ENCODE peak calls at places on chromosomes 3 and 15, in nine cellular contexts. Q is NB4, P is psoas muscle, S is endodermal cell, F is adrenal gland, G is glutamatergic neuron, U is IMR-90, T is testis, D is fibroblast of the aortic adventitia. X is an unnamed sample.

GRCh38 chr3:196941846-196942225 is 492 bp downstream of the NCBP2 start:
- DNase-seq in D (no peak), F (no peak), S (no peak), T (peak), Q (peak), P (no peak), U (peak), G (peak), X (peak)

GRCh38 chr3:49119439-49119838 is 1.2 kb downstream of the USP19 start:
- DNase-seq in G (no peak), T (no peak), F (peak), D (peak), Q (no peak), P (peak), U (peak), S (no peak), X (no peak)

GRCh38 chr15:75861750-75862402 is 18.6 kb downstream of the UBE2Q2 start:
- DNase-seq in F (no peak), Q (no peak), U (peak), D (no peak), G (no peak), T (no peak), S (no peak), P (no peak), X (no peak)

GRCh38 chr15:32786906-32787305 is 69.1 kb downstream of the GREM1 start:
- DNase-seq in D (no peak), U (no peak), T (no peak), S (no peak), F (no peak), G (no peak), P (no peak), Q (no peak), X (no peak)

GRCh38 chr3:16803019-16803418 is 81.7 kb upstream of the PLCL2 start:
- DNase-seq in T (no peak), P (no peak), S (no peak), Q (no peak), F (no peak), U (no peak), G (peak), D (no peak), X (no peak)

GRCh38 chr3:138426211-138426610 is 8.2 kb upstream of the ESYT3 start:
- DNase-seq in S (peak), G (no peak), U (peak), D (peak), Q (peak), P (no peak), T (no peak), F (no peak), X (no peak)

GRCh38 chr3:125587039-125587664 is 8.1 kb downstream of the OSBPL11 start:
- DNase-seq in U (peak), S (no peak), Q (peak), F (no peak), D (peak), T (no peak), G (no peak), P (no peak), X (no peak)

GRCh38 chr3:38601971-38602550 is 47.4 kb downstream of the SCN5A start:
- DNase-seq in T (no peak), G (no peak), D (no peak), U (no peak), Q (no peak), S (peak), P (peak), F (no peak), X (no peak)

GRCh38 chr3:21421096-21421495 is 329.9 kb downstream of the ZNF385D start:
- DNase-seq in G (no peak), U (no peak), Q (no peak), P (no peak), D (no peak), S (no peak), F (no peak), T (no peak), X (no peak)

GRCh38 chr3:159260049-159260662 is 458.3 kb downstream of the MFSD1 start:
- DNase-seq in D (peak), U (peak), T (peak), G (peak), S (peak), P (no peak), F (peak), Q (peak), X (peak)

GRCh38 chr15:95843241-95843851 is 487.2 kb upstream of the NR2F2 start:
- DNase-seq in D (peak), G (no peak), S (no peak), Q (no peak), F (peak), T (peak), P (no peak), U (no peak), X (no peak)

GRCh38 chr15:99439524-99439835 is 126.3 kb upstream of the MEF2A start:
- DNase-seq in U (no peak), S (peak), T (peak), P (peak), D (no peak), Q (no peak), G (no peak), F (peak), X (no peak)

GRCh38 chr3:124383846-124384483 is 346.3 kb upstream of the UMPS start:
- DNase-seq in P (no peak), T (peak), S (no peak), U (no peak), Q (no peak), D (no peak), F (no peak), G (peak), X (no peak)

GRCh38 chr3:125043599-125044151 is 12.1 kb downstream of the HEG1 start:
- DNase-seq in Q (no peak), T (no peak), F (peak), P (peak), U (no peak), G (no peak), S (peak), D (peak), X (no peak)

GRCh38 chr3:64586977-64587376 is 100.8 kb downstream of the ADAMTS9 start:
- DNase-seq in S (no peak), U (no peak), T (no peak), D (no peak), G (no peak), P (no peak), Q (no peak), F (no peak), X (no peak)

GRCh38 chr15:58864602-58865419 is 68.7 kb downstream of the SLTM start:
- DNase-seq in Q (peak), U (no peak), T (peak), F (peak), G (peak), D (peak), P (peak), S (peak), X (peak)

GRCh38 chr15:79168922-79169322 is 78.3 kb upstream of the RASGRF1 start:
- DNase-seq in T (peak), P (no peak), S (peak), F (no peak), G (peak), Q (no peak), U (no peak), D (peak), X (no peak)
- TF ChIP-seq CTCF in T (no peak), P (no peak), S (peak), F (no peak), G (no peak), Q (no peak), U (no peak), D (peak), X (no peak)

DNA sequence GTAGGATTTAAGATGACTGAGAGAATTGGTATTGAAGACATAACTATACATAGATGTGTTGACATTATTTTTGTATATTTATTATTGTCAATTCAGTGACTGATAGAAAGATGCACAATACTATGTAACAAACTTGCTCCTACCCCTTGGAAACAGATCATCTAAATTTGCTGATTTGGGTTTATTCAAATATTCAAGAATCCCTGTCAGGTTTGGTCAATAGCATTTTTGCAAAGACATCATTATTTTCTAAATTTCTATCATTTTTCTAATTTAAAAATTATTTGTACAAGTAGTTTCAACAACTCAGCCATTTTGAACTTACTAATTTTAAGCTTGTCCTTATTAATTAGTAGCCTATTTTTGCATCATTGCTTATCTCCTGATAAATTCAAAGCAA is 1463.4 kb downstream of the SI start:
- DNase-seq in T (no peak), P (no peak), G (no peak), D (no peak), U (no peak), S (no peak), F (no peak), Q (no peak), X (no peak)
- TF ChIP-seq CTCF in T (no peak), P (no peak), G (no peak), D (no peak), U (no peak), S (no peak), F (no peak), Q (no peak), X (no peak)

GRCh38 chr3:54847361-54847760 is 80.5 kb downstream of the LRTM1 start:
- DNase-seq in Q (no peak), F (no peak), U (no peak), G (no peak), S (no peak), D (no peak), T (no peak), P (no peak), X (no peak)
- TF ChIP-seq CTCF in Q (no peak), F (no peak), U (no peak), G (no peak), S (no peak), D (no peak), T (no peak), P (no peak), X (no peak)

DNA sequence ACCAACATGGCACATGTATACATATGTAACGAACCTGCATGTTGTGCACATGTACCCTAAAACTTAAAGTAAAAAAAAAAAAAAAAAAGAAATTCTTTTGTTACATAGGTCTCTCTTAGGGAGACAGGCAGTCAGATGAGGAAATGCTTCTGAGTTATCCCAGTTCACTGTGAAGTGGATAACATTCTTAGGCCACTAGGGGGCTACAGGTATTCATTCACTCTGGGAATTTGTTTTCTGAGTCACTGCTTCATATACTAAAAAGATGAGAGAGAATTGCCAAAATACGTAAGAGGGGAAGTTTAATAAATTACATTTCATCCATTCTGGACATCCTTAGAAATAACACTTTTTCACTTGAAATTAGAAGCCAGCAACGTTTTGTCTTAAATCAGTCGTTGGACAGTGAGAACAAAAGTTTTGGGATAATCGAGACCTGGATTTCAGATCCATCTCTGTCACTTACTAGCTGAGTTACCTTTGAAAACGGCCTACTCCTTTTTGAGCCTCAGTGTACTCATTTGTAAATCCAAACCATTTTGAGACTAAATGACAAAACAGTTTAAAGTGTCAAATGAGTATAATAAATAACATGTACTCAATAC is 738.4 kb upstream of the ALCAM start:
- DNase-seq in D (peak), U (peak), G (no peak), F (no peak), T (no peak), P (no peak), S (no peak), Q (peak), X (peak)
- TF ChIP-seq CTCF in D (peak), U (peak), G (peak), F (peak), T (peak), P (no peak), S (peak), Q (peak), X (peak)

GRCh38 chr3:129039271-129040038 is 21.1 kb upstream of the GP9 start:
- DNase-seq in D (no peak), T (no peak), U (no peak), P (no peak), S (peak), Q (no peak), G (no peak), F (peak), X (no peak)

GRCh38 chr3:129040039-129040336 is 20.6 kb upstream of the GP9 start:
- DNase-seq in U (no peak), P (no peak), G (no peak), D (no peak), Q (no peak), S (peak), F (no peak), T (no peak), X (no peak)

GRCh38 chr3:129037093-129037419 is 23.5 kb upstream of the GP9 start:
- DNase-seq in T (no peak), Q (no peak), D (no peak), P (no peak), S (no peak), G (no peak), F (no peak), U (no peak), X (no peak)

GRCh38 chr3:129038121-129038855 is 22.3 kb upstream of the GP9 start:
- DNase-seq in D (no peak), S (peak), U (no peak), G (no peak), Q (peak), P (no peak), F (no peak), T (no peak), X (no peak)

DNA sequence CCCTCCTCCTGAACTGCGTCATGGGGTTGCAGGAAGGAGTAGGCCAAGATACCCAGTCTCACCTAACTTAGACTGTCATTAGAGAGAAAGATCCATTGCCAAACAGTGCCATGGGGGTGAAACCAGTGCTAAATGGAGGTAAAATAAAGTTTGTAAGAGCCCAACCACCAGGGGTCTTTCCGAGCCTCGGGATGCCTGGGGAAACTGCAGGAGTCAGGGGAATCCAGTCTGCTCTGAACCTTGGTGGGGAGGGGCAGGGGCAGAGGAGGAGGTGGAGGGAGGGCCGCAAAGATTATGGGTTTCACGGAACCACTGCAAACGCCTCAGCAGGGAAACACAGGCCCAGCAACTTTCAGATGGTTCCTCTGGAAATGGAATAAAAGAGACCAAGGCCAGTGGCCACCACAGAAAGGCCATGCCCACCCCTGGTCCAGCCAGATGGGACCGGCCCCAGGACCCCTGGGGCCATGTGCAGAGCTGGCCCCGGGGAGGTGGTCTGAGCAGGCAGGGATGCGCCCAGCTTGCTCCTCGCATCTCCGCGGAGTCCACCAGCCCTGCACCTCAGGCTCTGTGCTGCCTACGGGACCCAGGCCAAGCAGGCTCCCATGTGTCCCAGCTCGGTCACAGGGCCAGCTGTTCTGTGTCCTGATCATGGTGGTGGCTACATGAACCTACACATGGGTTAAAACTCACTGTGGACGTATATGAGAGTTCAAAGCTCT is 19.8 kb upstream of the GP9 start:
- DNase-seq in G (no peak), T (no peak), D (no peak), U (no peak), P (no peak), F (no peak), Q (no peak), S (peak), X (no peak)
- TF ChIP-seq CTCF in G (no peak), T (no peak), D (no peak), U (no peak), P (no peak), F (no peak), Q (no peak), S (peak), X (no peak)

GRCh38 chr3:55434789-55435188 is 52.3 kb downstream of the WNT5A start:
- DNase-seq in T (no peak), P (no peak), U (peak), G (no peak), Q (peak), S (peak), D (peak), F (no peak), X (peak)
- TF ChIP-seq CTCF in T (no peak), P (peak), U (peak), G (peak), Q (peak), S (peak), D (peak), F (peak), X (peak)

GRCh38 chr3:14490831-14491230 is 49.3 kb downstream of the GRIP2 start:
- DNase-seq in Q (no peak), S (no peak), D (no peak), F (no peak), T (no peak), U (no peak), P (no peak), G (no peak), X (no peak)
- TF ChIP-seq CTCF in Q (no peak), S (no peak), D (no peak), F (no peak), T (no peak), U (no peak), P (no peak), G (no peak), X (no peak)

GRCh38 chr15:52796742-52797515 is 6.8 kb upstream of the ONECUT1 start:
- DNase-seq in F (no peak), G (no peak), P (no peak), U (no peak), S (no peak), D (no peak), Q (no peak), T (no peak), X (peak)
- TF ChIP-seq CTCF in F (no peak), G (no peak), P (no peak), U (no peak), S (no peak), D (no peak), Q (no peak), T (no peak), X (no peak)

GRCh38 chr3:150577854-150578253 is 25.3 kb upstream of the SELENOT start:
- DNase-seq in S (no peak), Q (peak), U (no peak), G (no peak), D (no peak), P (no peak), F (no peak), T (no peak), X (no peak)
- TF ChIP-seq CTCF in S (peak), Q (no peak), U (no peak), G (no peak), D (no peak), P (no peak), F (no peak), T (no peak), X (no peak)